ENCODE peak calls at places on chromosomes 1 and 21, in seven cellular contexts. T is GM12878; M is colonic mucosa; V is fibroblast of lung; O is CD8-positive, alpha-beta T cell; G is keratinocyte; I is AG09319. N is an unnamed sample.

GRCh38 chr1:173410794-173411236 is 66.3 kb upstream of the PRDX6 start:
- DNase-seq in I (no peak), T (peak; percentile 84), M (no peak), V (no peak), O (no peak), G (no peak), N (no peak)

GRCh38 chr1:54273837-54274192 is 73.8 kb downstream of the MRPL37 start:
- DNase-seq in O (no peak), M (no peak), G (no peak), V (no peak), T (no peak), I (no peak), N (no peak)

GRCh38 chr1:33147997-33148314 is 33.9 kb downstream of the TRIM62 start:
- DNase-seq in V (peak; percentile 60), I (no peak), M (no peak), O (no peak), G (no peak), T (no peak), N (no peak)

GRCh38 chr21:43330306-43330881 is 96.5 kb downstream of the SIK1 start:
- DNase-seq in O (no peak), M (no peak), V (no peak), I (no peak), G (no peak), T (no peak), N (no peak)

GRCh38 chr1:188170446-188170845 is 1341.7 kb downstream of the PLA2G4A start:
- DNase-seq in V (no peak), O (no peak), M (no peak), I (no peak), T (no peak), G (no peak), N (no peak)

GRCh38 chr1:100543640-100544039 is 5.7 kb downstream of the GPR88 start:
- DNase-seq in G (no peak), T (no peak), I (no peak), V (no peak), O (no peak), M (no peak), N (no peak)

GRCh38 chr1:227916655-227917054 is 31.1 kb downstream of the WNT9A start:
- DNase-seq in T (no peak), G (no peak), O (no peak), I (no peak), V (no peak), M (no peak), N (no peak)

GRCh38 chr1:197674286-197674685 is 101.0 kb downstream of the DENND1B start:
- DNase-seq in T (no peak), V (no peak), G (no peak), M (no peak), I (no peak), O (no peak), N (no peak)

GRCh38 chr1:178168535-178168934 is 74.6 kb downstream of the RASAL2 start:
- DNase-seq in T (no peak), V (peak; percentile 21), I (no peak), G (no peak), M (no peak), O (no peak), N (no peak)

GRCh38 chr1:96080925-96081324 is 640.7 kb upstream of the PTBP2 start:
- DNase-seq in G (no peak), I (no peak), O (no peak), M (no peak), V (peak; percentile 23), T (no peak), N (no peak)

GRCh38 chr1:213303286-213303685 is 252.2 kb downstream of the RPS6KC1 start:
- DNase-seq in V (peak; percentile 8), I (no peak), G (no peak), O (no peak), T (no peak), M (no peak), N (no peak)

GRCh38 chr1:19710825-19711611 is 46.3 kb downstream of the HTR6 start:
- DNase-seq in G (no peak), T (peak; percentile 93), O (no peak), M (no peak), V (no peak), I (no peak), N (no peak)

GRCh38 chr1:221149111-221149510 is 269.9 kb downstream of the HLX start:
- DNase-seq in I (no peak), T (no peak), M (no peak), V (peak; percentile 63), G (no peak), O (no peak), N (no peak)

GRCh38 chr1:206803221-206803730 is 31.0 kb upstream of the IL10 start:
- DNase-seq in I (no peak), G (no peak), V (no peak), O (peak; percentile 59), T (peak; percentile 98), M (peak; percentile 19), N (no peak)

GRCh38 chr1:149846042-149846441 is 53.3 kb upstream of the BOLA1 start:
- DNase-seq in M (peak; percentile 16), V (peak; percentile 2), G (no peak), I (no peak), T (no peak), O (no peak), N (no peak)

GRCh38 chr1:82491301-82491986 is 690.7 kb downstream of the ADGRL2 start:
- DNase-seq in V (peak; percentile 57), O (no peak), I (peak; percentile 27), G (no peak), M (no peak), T (no peak), N (no peak)

GRCh38 chr1:93993731-93994130 is 84.5 kb upstream of the GCLM start:
- DNase-seq in O (no peak), T (no peak), V (no peak), M (no peak), I (no peak), G (no peak), N (no peak)

GRCh38 chr1:38815903-38816627 is 43.5 kb downstream of the RRAGC start:
- DNase-seq in V (no peak), M (no peak), T (peak; percentile 73), G (no peak), O (no peak), I (no peak), N (no peak)

GRCh38 chr1:64513557-64513956 is 43.6 kb downstream of the CACHD1 start:
- DNase-seq in V (no peak), M (no peak), I (no peak), O (no peak), G (no peak), T (no peak), N (no peak)

GRCh38 chr1:82139751-82140468 is 339.2 kb downstream of the ADGRL2 start:
- DNase-seq in I (no peak), O (no peak), T (no peak), V (peak; percentile 58), M (no peak), G (peak; percentile 25), N (no peak)

GRCh38 chr1:110829955-110830553 is 42.9 kb upstream of the CD53 start:
- DNase-seq in G (peak; percentile 5), T (peak; percentile 37), V (peak; percentile 2), I (no peak), O (no peak), M (peak; percentile 20), N (no peak)

GRCh38 chr1:83882906-83883305 is 116.0 kb downstream of the TTLL7 start:
- DNase-seq in I (no peak), M (peak; percentile 28), O (no peak), T (no peak), G (no peak), V (peak; percentile 61), N (no peak)
- TF ChIP-seq CTCF in I (peak; percentile 7), M (no peak), O (no peak), T (no peak), G (peak; percentile 52), V (peak; percentile 16), N (peak; percentile 7)

DNA sequence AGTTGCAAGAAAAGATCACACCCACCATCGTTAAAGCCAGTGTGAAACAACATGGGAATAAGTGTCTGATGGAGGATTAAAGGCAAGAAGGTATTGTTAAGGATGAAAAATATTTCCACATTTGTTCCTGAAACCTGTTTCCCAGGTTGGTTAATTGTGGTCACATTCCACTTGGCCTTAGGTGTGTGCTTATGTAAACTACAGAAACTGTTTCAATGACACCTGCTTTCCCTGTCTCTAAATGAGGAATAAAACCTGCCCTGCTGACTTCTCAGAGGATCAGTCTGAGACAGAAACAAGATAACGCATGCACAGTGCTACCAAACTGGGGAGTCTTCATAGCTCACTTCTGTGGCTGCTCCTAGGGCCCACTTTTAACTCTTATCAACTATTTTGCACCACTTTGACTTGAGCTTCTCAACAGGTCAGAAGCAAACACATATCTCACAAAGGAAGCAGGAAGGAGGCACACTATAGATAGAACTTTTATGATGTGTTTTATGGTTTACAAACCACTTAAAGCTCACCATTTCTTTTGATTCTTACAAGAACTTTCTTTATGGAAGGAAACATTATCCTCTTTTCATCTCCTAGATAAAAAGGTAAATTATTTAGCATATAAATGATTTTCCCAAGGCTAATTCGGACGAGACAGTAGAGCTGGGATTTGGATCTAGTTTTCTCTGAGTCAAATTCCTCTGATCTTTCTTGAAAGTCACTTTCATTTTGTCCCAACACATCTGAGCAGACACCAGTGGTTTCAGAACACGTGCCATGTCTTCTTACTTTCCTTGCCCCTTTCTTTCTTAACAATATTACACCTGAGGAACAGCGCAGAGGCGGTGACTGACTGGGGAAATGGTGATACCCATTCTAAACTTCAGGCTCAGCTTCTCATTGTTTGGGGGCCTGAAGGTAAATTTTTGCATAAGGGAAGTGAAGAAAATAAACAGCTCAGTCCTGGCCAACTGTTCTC is 33.4 kb downstream of the CYP2J2 start:
- DNase-seq in V (no peak), T (no peak), M (peak; percentile 57), O (no peak), G (no peak), I (no peak), N (no peak)
- TF ChIP-seq CTCF in V (no peak), T (no peak), M (no peak), O (no peak), G (no peak), I (no peak), N (no peak)

GRCh38 chr1:165403835-165404482 is 41.0 kb downstream of the RXRG start:
- DNase-seq in G (no peak), O (no peak), M (no peak), V (peak; percentile 2), T (no peak), I (no peak), N (no peak)
- TF ChIP-seq CTCF in G (peak; percentile 86), O (peak; percentile 22), M (peak; percentile 42), V (peak; percentile 40), T (peak; percentile 69), I (peak; percentile 37), N (peak; percentile 63)

GRCh38 chr1:48673725-48674124 is 103.0 kb downstream of the BEND5 start:
- DNase-seq in O (no peak), G (no peak), I (no peak), V (no peak), M (no peak), T (no peak), N (no peak)
- TF ChIP-seq CTCF in O (no peak), G (peak; percentile 42), I (no peak), V (peak; percentile 19), M (no peak), T (peak; percentile 25), N (no peak)